ENCODE peak calls at places on chromosome 18, in five cellular contexts. G is A549, S is endothelial cell of umbilical vein, K is HepG2, R is K562. O is an unnamed sample.

GRCh38 chr18:24878289-24878688 is 417.9 kb downstream of the HRH4 start:
- DNase-seq in G (no peak), S (peak), K (peak), R (no peak), O (no peak)

GRCh38 chr18:48886520-48887293 is 64.1 kb downstream of the SMAD7 start:
- DNase-seq in G (no peak), S (no peak), K (no peak), R (no peak), O (no peak)

GRCh38 chr18:48037481-48038271 is 107.2 kb upstream of the SMAD2 start:
- DNase-seq in G (no peak), S (peak), K (no peak), R (no peak), O (no peak)

GRCh38 chr18:28163201-28163778 is 13.6 kb downstream of the CDH2 start:
- DNase-seq in G (no peak), S (no peak), K (no peak), R (no peak), O (no peak)

GRCh38 chr18:45046226-45046625 is 365.5 kb downstream of the SETBP1 start:
- DNase-seq in G (no peak), S (no peak), K (no peak), R (no peak), O (no peak)

GRCh38 chr18:75811156-75811555 is 383.7 kb upstream of the SMIM21 start:
- DNase-seq in G (no peak), S (no peak), K (no peak), R (no peak), O (no peak)

GRCh38 chr18:66066191-66066590 is 315.4 kb downstream of the CDH7 start:
- DNase-seq in G (no peak), S (no peak), K (no peak), R (no peak), O (no peak)

GRCh38 chr18:48527467-48527866 is 11.4 kb upstream of the CTIF start:
- DNase-seq in G (no peak), S (no peak), K (no peak), R (no peak), O (no peak)

GRCh38 chr18:63157293-63158011 is 162.1 kb downstream of the BCL2 start:
- DNase-seq in G (no peak), S (no peak), K (no peak), R (no peak), O (peak)

GRCh38 chr18:55249572-55249971 is 290.3 kb upstream of the CCDC68 start:
- DNase-seq in G (no peak), S (no peak), K (no peak), R (no peak), O (peak)

GRCh38 chr18:10544093-10544748 is 18.4 kb downstream of the NAPG start:
- DNase-seq in G (no peak), S (no peak), K (no peak), R (no peak), O (no peak)

GRCh38 chr18:10543277-10543676 is 17.4 kb downstream of the NAPG start:
- DNase-seq in G (no peak), S (no peak), K (no peak), R (no peak), O (no peak)

DNA sequence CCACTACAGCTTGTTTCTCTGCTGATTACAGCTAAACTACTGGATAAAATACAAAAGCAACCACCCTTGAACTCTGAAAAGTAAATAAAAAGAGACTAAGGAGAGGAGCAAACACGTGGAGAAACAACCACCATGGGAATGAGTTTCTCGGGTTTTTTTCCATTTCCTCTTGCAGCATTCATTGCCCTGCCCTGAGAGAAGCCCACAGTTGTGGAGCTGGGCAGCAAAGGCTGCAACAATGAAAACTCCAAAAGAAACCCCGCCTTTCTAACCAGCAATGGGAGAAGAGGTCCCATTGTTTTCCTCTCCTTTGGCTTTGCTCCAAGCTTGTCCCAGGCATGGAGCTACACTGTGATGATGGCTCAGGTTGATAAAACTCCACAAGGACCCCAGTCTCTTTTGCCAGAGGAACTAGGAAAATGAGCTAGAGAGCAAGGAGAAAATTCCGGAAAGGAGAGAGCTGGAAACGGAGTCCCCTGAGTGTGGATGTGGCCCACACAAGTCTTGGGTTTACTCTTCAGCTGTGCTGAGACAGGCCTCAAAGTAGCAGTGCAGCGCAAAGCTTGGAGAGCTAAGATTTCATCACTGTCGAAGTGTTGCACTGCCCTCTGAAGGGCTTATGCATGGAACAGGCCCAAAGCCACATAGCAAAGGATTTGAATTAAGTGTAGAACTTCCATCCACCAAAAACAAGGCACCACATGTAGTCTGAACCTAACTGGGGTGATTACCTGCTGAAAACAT is 20.9 kb downstream of the NAPG start:
- DNase-seq in G (no peak), S (peak), K (peak), R (no peak), O (no peak)
- TF ChIP-seq MYC in G (no peak), S (no peak), K (no peak), R (no peak), O (no peak)

GRCh38 chr18:42113529-42114191 is 158.6 kb downstream of the PIK3C3 start:
- DNase-seq in G (no peak), S (no peak), K (peak), R (no peak), O (no peak)
- TF ChIP-seq MYC in G (no peak), S (no peak), K (no peak), R (no peak), O (no peak)

DNA sequence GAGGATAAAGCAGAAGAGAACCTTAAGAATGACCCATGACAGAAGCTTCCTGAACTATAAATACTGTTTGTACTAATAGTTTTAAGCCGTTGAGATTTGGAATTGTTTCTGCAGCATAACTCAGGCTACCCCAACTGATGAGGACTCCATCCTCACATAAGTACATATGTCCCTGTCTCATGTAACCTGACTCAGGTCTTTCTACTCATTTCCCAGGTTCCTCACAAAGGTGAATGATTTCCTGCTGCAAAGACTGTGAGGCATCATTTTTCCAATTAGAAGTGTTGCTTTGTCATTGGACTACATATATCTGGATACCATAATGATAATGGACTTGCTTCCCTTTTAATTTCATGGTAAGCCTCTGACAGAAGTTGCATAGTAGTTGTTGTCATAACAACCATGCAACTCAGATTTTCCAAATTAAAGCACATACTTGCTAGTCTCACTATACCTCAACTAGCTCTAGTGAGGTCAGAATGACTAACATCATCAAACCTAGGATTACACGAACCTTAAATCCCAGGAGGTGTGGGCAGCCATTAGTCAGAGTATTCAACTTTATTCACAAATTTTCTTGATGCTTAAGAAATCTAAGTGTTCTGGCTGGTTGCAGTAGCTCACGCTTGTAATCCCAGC is 38.0 kb upstream of the NEDD4L start:
- DNase-seq in G (no peak), S (no peak), K (no peak), R (no peak), O (no peak)
- TF ChIP-seq MYC in G (no peak), S (no peak), K (no peak), R (no peak), O (no peak)

DNA sequence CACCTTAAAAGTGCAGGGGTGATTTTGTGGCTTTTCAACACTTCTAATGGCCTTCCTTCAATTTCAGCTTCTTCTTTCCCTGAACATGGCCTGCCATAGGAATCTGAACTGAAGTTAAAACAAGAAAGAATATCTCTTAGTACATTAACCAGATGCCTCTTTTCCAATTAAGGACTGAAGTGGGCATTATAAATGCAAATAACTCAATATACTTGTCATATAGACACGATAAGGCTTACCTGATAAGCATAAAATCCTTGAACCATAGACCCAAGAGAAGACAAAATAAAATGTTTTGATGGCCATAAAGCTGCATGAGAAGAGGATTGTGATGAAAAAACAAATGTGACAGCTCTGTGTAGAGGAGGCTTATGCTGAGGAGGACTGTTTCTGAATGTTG is 173.1 kb downstream of the MC4R start:
- DNase-seq in G (no peak), S (no peak), K (no peak), R (no peak), O (no peak)
- TF ChIP-seq MYC in G (no peak), S (no peak), K (no peak), R (no peak), O (no peak)

DNA sequence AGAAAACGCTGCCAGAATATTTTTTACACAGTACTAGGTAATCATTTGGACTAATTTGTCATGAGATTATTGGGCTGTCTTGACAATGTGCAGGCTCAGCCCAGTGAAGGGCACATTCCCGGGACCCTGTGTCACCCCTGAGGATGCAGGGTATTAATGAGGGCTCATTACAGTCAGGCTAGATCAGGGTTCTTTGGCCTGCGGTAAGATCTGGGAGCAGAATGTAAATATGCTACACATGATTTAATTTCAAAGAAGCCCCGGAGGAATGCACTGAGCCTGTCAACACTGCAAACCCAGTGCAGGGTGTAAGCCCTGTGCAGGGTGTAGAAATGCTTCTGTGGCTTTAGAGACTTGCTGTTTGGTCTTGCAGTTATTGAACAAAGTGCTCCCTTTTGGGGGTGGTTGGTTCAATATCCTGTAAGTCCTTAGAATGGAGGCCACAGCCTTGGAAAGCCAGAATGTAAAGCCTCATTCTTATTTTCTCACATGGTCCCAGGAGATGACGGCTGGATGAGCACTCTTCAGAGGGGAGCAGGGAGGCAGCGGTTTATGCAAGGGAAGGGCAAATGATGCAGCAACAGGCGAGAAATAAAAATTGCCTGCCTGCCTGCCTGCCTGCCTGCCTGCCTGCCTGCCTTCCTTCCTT is 148.6 kb downstream of the VAPA start:
- DNase-seq in G (no peak), S (no peak), K (no peak), R (no peak), O (no peak)
- TF ChIP-seq MYC in G (no peak), S (no peak), K (no peak), R (no peak), O (no peak)

GRCh38 chr18:58113337-58113736 is 69.3 kb downstream of the NEDD4L start:
- DNase-seq in G (no peak), S (no peak), K (no peak), R (no peak), O (no peak)
- TF ChIP-seq MYC in G (no peak), S (no peak), K (no peak), R (no peak), O (no peak)

GRCh38 chr18:42620585-42620984 is 494.9 kb downstream of the RIT2 start:
- DNase-seq in G (no peak), S (no peak), K (no peak), R (no peak), O (no peak)

GRCh38 chr18:42617086-42617725 is 498.3 kb downstream of the RIT2 start:
- DNase-seq in G (no peak), S (no peak), K (no peak), R (no peak), O (no peak)

GRCh38 chr18:42611134-42611533 is 504.4 kb downstream of the RIT2 start:
- DNase-seq in G (no peak), S (no peak), K (no peak), R (no peak), O (no peak)

GRCh38 chr18:42619771-42620170 is 495.7 kb downstream of the RIT2 start:
- DNase-seq in G (no peak), S (no peak), K (no peak), R (no peak), O (no peak)

DNA sequence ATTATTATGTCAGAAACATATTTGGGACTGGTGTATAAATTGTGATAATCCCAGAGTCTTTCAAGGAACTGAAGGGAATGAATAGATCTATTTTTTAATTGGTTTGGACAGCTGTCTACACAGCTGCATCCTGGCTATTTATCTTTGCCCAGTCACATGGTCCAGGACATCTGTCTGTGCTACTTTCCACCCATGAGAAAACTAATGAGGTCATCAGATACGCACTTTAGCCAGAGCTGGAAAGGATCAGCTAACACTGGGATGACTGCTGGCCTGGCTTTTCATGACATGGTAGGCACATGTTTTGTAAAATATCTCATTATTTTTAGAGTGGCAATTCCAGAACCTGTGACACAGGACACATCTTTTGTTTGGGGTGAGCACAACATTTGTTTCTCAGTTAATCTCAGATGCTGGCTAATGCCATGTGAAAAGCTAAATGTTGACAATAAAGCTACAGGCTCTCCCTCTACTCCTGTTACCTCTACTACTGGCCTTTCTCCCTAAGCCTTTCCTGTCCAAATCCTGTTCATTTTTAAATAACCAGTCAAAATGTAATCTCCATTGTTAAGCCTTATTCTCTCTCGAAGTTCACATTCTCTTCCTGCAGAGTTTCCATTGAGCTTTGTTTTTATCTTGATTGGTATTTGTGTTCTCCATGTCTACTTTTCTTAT is 500.7 kb downstream of the RIT2 start:
- DNase-seq in G (no peak), S (peak), K (no peak), R (no peak), O (no peak)
- TF ChIP-seq MYC in G (no peak), S (no peak), K (no peak), R (no peak), O (no peak)